ENCODE peak calls at places on chromosome 12, in eight cellular contexts. One of them, this sample, is unnamed.

GRCh38 chr12:108468149-108468968 is 46.7 kb upstream of the FICD start:
- DNase-seq in BJ: no peak
- DNase-seq in pancreas: no peak
- DNase-seq in cardiac muscle cell: peak; percentile 84
- DNase-seq in cardiac fibroblast: peak; percentile 49
- DNase-seq in foreskin fibroblast: peak; percentile 12
- DNase-seq in colonic mucosa: peak; percentile 23
- DNase-seq in psoas muscle: no peak
- DNase-seq in this sample: peak; percentile 56

GRCh38 chr12:70920251-70920851 is at the start of gene PTPRR:
- DNase-seq in BJ: no peak
- DNase-seq in pancreas: peak; percentile 47
- DNase-seq in cardiac muscle cell: peak; percentile 63
- DNase-seq in cardiac fibroblast: peak; percentile 19
- DNase-seq in foreskin fibroblast: no peak
- DNase-seq in colonic mucosa: no peak
- DNase-seq in psoas muscle: no peak
- DNase-seq in this sample: peak; percentile 2

GRCh38 chr12:19489168-19489567 is 49.9 kb downstream of the AEBP2 start:
- DNase-seq in BJ: no peak
- DNase-seq in pancreas: no peak
- DNase-seq in cardiac muscle cell: no peak
- DNase-seq in cardiac fibroblast: no peak
- DNase-seq in foreskin fibroblast: no peak
- DNase-seq in colonic mucosa: no peak
- DNase-seq in psoas muscle: no peak
- DNase-seq in this sample: no peak

GRCh38 chr12:124453419-124454351 is 113.7 kb downstream of the NCOR2 start:
- DNase-seq in BJ: peak; percentile 34
- DNase-seq in pancreas: peak; percentile 70
- DNase-seq in cardiac muscle cell: peak; percentile 70
- DNase-seq in cardiac fibroblast: peak; percentile 51
- DNase-seq in foreskin fibroblast: peak; percentile 85
- DNase-seq in colonic mucosa: peak; percentile 72
- DNase-seq in psoas muscle: peak; percentile 93
- DNase-seq in this sample: peak; percentile 30

GRCh38 chr12:32698285-32698684 is 19.2 kb downstream of the DNM1L start:
- DNase-seq in BJ: no peak
- DNase-seq in pancreas: no peak
- DNase-seq in cardiac muscle cell: no peak
- DNase-seq in cardiac fibroblast: no peak
- DNase-seq in foreskin fibroblast: no peak
- DNase-seq in colonic mucosa: no peak
- DNase-seq in psoas muscle: no peak
- DNase-seq in this sample: no peak

GRCh38 chr12:124334976-124335375 is 40.1 kb downstream of the RFLNA start:
- DNase-seq in BJ: no peak
- DNase-seq in pancreas: no peak
- DNase-seq in cardiac muscle cell: no peak
- DNase-seq in cardiac fibroblast: no peak
- DNase-seq in foreskin fibroblast: no peak
- DNase-seq in colonic mucosa: no peak
- DNase-seq in psoas muscle: no peak
- DNase-seq in this sample: no peak

GRCh38 chr12:26345471-26346003 is 150.2 kb downstream of the SSPN start:
- DNase-seq in BJ: no peak
- DNase-seq in pancreas: no peak
- DNase-seq in cardiac muscle cell: no peak
- DNase-seq in cardiac fibroblast: no peak
- DNase-seq in foreskin fibroblast: no peak
- DNase-seq in colonic mucosa: no peak
- DNase-seq in psoas muscle: no peak
- DNase-seq in this sample: no peak

GRCh38 chr12:389138-390096 is at the start of gene KDM5A:
- DNase-seq in BJ: peak; percentile 41
- DNase-seq in pancreas: peak; percentile 92
- DNase-seq in cardiac muscle cell: peak; percentile 96
- DNase-seq in cardiac fibroblast: peak; percentile 96
- DNase-seq in foreskin fibroblast: peak; percentile 92
- DNase-seq in colonic mucosa: peak; percentile 93
- DNase-seq in psoas muscle: peak; percentile 89
- DNase-seq in this sample: peak; percentile 97

GRCh38 chr12:118446247-118446646 is 69.9 kb downstream of the SUDS3 start:
- DNase-seq in BJ: no peak
- DNase-seq in pancreas: no peak
- DNase-seq in cardiac muscle cell: no peak
- DNase-seq in cardiac fibroblast: no peak
- DNase-seq in foreskin fibroblast: no peak
- DNase-seq in colonic mucosa: no peak
- DNase-seq in psoas muscle: no peak
- DNase-seq in this sample: no peak

GRCh38 chr12:25054783-25055144 is 105.9 kb upstream of the BCAT1 start:
- DNase-seq in BJ: no peak
- DNase-seq in pancreas: no peak
- DNase-seq in cardiac muscle cell: no peak
- DNase-seq in cardiac fibroblast: no peak
- DNase-seq in foreskin fibroblast: peak; percentile 13
- DNase-seq in colonic mucosa: no peak
- DNase-seq in psoas muscle: no peak
- DNase-seq in this sample: peak; percentile 80

GRCh38 chr12:105862163-105862821 is 276.5 kb downstream of the NUAK1 start:
- DNase-seq in BJ: no peak
- DNase-seq in pancreas: peak; percentile 31
- DNase-seq in cardiac muscle cell: no peak
- DNase-seq in cardiac fibroblast: peak; percentile 74
- DNase-seq in foreskin fibroblast: no peak
- DNase-seq in colonic mucosa: no peak
- DNase-seq in psoas muscle: no peak
- DNase-seq in this sample: no peak

GRCh38 chr12:108638141-108638823 is 4.6 kb upstream of the SELPLG start:
- DNase-seq in BJ: no peak
- DNase-seq in pancreas: no peak
- DNase-seq in cardiac muscle cell: no peak
- DNase-seq in cardiac fibroblast: no peak
- DNase-seq in foreskin fibroblast: no peak
- DNase-seq in colonic mucosa: no peak
- DNase-seq in psoas muscle: no peak
- DNase-seq in this sample: no peak

DNA sequence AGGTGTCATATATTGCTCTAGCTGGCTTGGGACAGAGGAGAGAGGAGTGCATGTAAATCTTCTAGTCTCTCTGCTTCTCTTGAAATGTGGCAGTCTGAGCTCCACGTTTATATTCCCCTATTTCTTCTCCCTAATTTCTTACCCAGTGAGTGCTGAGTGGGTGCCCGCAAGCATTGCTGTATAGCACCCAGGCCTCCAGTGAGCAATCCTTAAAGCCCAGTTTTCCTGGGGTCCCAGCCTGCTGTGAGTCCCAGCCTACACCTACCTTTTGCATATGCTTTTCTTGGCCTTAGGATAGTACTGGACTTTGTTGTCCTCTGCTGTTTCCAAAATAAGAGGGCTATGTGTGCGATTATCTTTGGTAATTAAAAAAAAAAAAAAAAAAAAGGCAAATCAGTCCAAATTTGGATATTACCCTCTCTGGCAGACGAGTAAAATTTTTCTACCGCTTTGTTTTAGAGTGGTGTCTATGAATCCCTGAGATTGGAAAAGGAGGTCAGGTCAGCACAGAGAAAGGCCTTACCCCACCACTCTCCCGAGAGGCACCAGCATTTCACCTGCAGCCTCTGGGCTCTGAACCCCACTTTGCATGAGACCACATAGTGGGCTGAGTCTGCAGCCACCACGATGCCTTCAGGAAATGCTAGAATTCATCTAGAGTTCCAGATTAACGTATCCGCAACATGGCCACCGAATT is 1.1 kb downstream of the MGST1 start:
- DNase-seq in BJ: no peak
- DNase-seq in pancreas: no peak
- DNase-seq in cardiac muscle cell: no peak
- DNase-seq in cardiac fibroblast: peak; percentile 31
- DNase-seq in foreskin fibroblast: no peak
- DNase-seq in colonic mucosa: no peak
- DNase-seq in psoas muscle: no peak
- DNase-seq in this sample: peak; percentile 33
- H3K4me3 ChIP-seq in BJ: peak overlapping the region; percentile 54
- H3K4me3 ChIP-seq in pancreas: peak overlapping the region; percentile 24
- H3K4me3 ChIP-seq in cardiac muscle cell: peak overlapping the region; percentile 44
- H3K4me3 ChIP-seq in cardiac fibroblast: peak overlapping the region; percentile 72
- H3K4me3 ChIP-seq in foreskin fibroblast: peak overlapping the region; percentile 53
- H3K4me3 ChIP-seq in colonic mucosa: peak overlapping the region; percentile 36
- H3K4me3 ChIP-seq in psoas muscle: peak overlapping the region; percentile 55
- H3K4me3 ChIP-seq in this sample: peak overlapping the region; percentile 77

GRCh38 chr12:1611775-1612174 is 17.3 kb upstream of the WNT5B start:
- DNase-seq in BJ: peak; percentile 93
- DNase-seq in pancreas: no peak
- DNase-seq in cardiac muscle cell: no peak
- DNase-seq in cardiac fibroblast: peak; percentile 93
- DNase-seq in foreskin fibroblast: peak; percentile 90
- DNase-seq in colonic mucosa: no peak
- DNase-seq in psoas muscle: no peak
- DNase-seq in this sample: peak; percentile 97
- H3K4me3 ChIP-seq in BJ: peak overlapping the region; percentile 25
- H3K4me3 ChIP-seq in pancreas: no peak overlapping the region
- H3K4me3 ChIP-seq in cardiac muscle cell: no peak overlapping the region
- H3K4me3 ChIP-seq in cardiac fibroblast: peak overlapping the region; percentile 27
- H3K4me3 ChIP-seq in foreskin fibroblast: peak overlapping the region; percentile 23
- H3K4me3 ChIP-seq in colonic mucosa: no peak overlapping the region
- H3K4me3 ChIP-seq in psoas muscle: no peak overlapping the region
- H3K4me3 ChIP-seq in this sample: peak overlapping the region; percentile 31

GRCh38 chr12:122061253-122061652 is 17.3 kb upstream of the MLXIP start:
- DNase-seq in BJ: no peak
- DNase-seq in pancreas: no peak
- DNase-seq in cardiac muscle cell: no peak
- DNase-seq in cardiac fibroblast: no peak
- DNase-seq in foreskin fibroblast: no peak
- DNase-seq in colonic mucosa: no peak
- DNase-seq in psoas muscle: no peak
- DNase-seq in this sample: no peak

GRCh38 chr12:122064034-122064777 is 14.3 kb upstream of the MLXIP start:
- DNase-seq in BJ: peak; percentile 73
- DNase-seq in pancreas: peak; percentile 97
- DNase-seq in cardiac muscle cell: peak; percentile 96
- DNase-seq in cardiac fibroblast: peak; percentile 98
- DNase-seq in foreskin fibroblast: peak; percentile 97
- DNase-seq in colonic mucosa: peak; percentile 92
- DNase-seq in psoas muscle: peak; percentile 88
- DNase-seq in this sample: peak; percentile 99

GRCh38 chr12:122062832-122063690 is 15.5 kb upstream of the MLXIP start:
- DNase-seq in BJ: no peak
- DNase-seq in pancreas: no peak
- DNase-seq in cardiac muscle cell: no peak
- DNase-seq in cardiac fibroblast: peak; percentile 90
- DNase-seq in foreskin fibroblast: peak; percentile 84
- DNase-seq in colonic mucosa: peak; percentile 81
- DNase-seq in psoas muscle: no peak
- DNase-seq in this sample: peak; percentile 77

GRCh38 chr12:122064780-122065588 is 13.6 kb upstream of the MLXIP start:
- DNase-seq in BJ: no peak
- DNase-seq in pancreas: no peak
- DNase-seq in cardiac muscle cell: peak; percentile 74
- DNase-seq in cardiac fibroblast: peak; percentile 88
- DNase-seq in foreskin fibroblast: peak; percentile 98
- DNase-seq in colonic mucosa: peak; percentile 54
- DNase-seq in psoas muscle: peak; percentile 67
- DNase-seq in this sample: peak; percentile 91

GRCh38 chr12:122063691-122064033 is 14.9 kb upstream of the MLXIP start:
- DNase-seq in BJ: no peak
- DNase-seq in pancreas: no peak
- DNase-seq in cardiac muscle cell: no peak
- DNase-seq in cardiac fibroblast: peak; percentile 37
- DNase-seq in foreskin fibroblast: no peak
- DNase-seq in colonic mucosa: no peak
- DNase-seq in psoas muscle: no peak
- DNase-seq in this sample: no peak
- H3K4me3 ChIP-seq in BJ: no peak overlapping the region
- H3K4me3 ChIP-seq in pancreas: no peak overlapping the region
- H3K4me3 ChIP-seq in cardiac muscle cell: no peak overlapping the region
- H3K4me3 ChIP-seq in cardiac fibroblast: peak overlapping the region; percentile 51
- H3K4me3 ChIP-seq in foreskin fibroblast: no peak overlapping the region
- H3K4me3 ChIP-seq in colonic mucosa: no peak overlapping the region
- H3K4me3 ChIP-seq in psoas muscle: no peak overlapping the region
- H3K4me3 ChIP-seq in this sample: peak overlapping the region; percentile 23

GRCh38 chr12:121575051-121575450 is 5.8 kb downstream of the KDM2B start:
- DNase-seq in BJ: no peak
- DNase-seq in pancreas: no peak
- DNase-seq in cardiac muscle cell: no peak
- DNase-seq in cardiac fibroblast: no peak
- DNase-seq in foreskin fibroblast: no peak
- DNase-seq in colonic mucosa: no peak
- DNase-seq in psoas muscle: no peak
- DNase-seq in this sample: no peak

GRCh38 chr12:121577443-121578180 is 3.2 kb downstream of the KDM2B start:
- DNase-seq in BJ: no peak
- DNase-seq in pancreas: no peak
- DNase-seq in cardiac muscle cell: peak; percentile 42
- DNase-seq in cardiac fibroblast: no peak
- DNase-seq in foreskin fibroblast: no peak
- DNase-seq in colonic mucosa: peak; percentile 25
- DNase-seq in psoas muscle: no peak
- DNase-seq in this sample: no peak

GRCh38 chr12:121575952-121576615 is 4.7 kb downstream of the KDM2B start:
- DNase-seq in BJ: no peak
- DNase-seq in pancreas: no peak
- DNase-seq in cardiac muscle cell: no peak
- DNase-seq in cardiac fibroblast: peak; percentile 56
- DNase-seq in foreskin fibroblast: no peak
- DNase-seq in colonic mucosa: no peak
- DNase-seq in psoas muscle: no peak
- DNase-seq in this sample: no peak

GRCh38 chr12:121578230-121579189 is 2.3 kb downstream of the KDM2B start:
- DNase-seq in BJ: no peak
- DNase-seq in pancreas: peak; percentile 77
- DNase-seq in cardiac muscle cell: peak; percentile 52
- DNase-seq in cardiac fibroblast: peak; percentile 30
- DNase-seq in foreskin fibroblast: no peak
- DNase-seq in colonic mucosa: peak; percentile 40
- DNase-seq in psoas muscle: peak; percentile 28
- DNase-seq in this sample: peak; percentile 14

DNA sequence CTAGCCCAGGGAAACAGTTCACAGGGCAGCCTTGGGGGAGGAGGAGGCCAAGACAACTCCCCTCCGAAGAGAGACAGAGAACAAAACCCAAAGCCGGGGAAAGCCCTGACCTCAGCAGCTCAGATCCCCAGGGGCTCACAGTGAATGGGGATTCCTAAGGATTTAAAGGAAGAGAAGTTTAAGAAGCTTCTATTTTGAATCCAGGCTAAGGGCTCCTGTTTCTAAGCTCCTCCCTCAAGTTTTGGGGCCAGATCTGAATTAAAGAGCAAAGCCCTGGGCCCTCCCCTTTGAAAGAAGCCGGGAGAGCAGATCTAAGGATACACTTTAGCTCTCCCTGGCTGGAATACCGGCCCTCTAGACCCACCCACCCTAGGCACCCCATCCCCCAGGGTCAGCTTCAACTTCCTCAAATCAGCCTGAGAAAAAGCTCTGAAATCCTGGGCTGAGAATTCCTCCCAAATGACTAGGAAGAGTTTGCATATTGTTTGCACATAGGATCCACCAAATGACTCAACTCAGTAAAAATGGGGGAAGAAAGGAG is 3.9 kb downstream of the KDM2B start:
- DNase-seq in BJ: peak; percentile 81
- DNase-seq in pancreas: no peak
- DNase-seq in cardiac muscle cell: no peak
- DNase-seq in cardiac fibroblast: peak; percentile 70
- DNase-seq in foreskin fibroblast: peak; percentile 89
- DNase-seq in colonic mucosa: peak; percentile 40
- DNase-seq in psoas muscle: no peak
- DNase-seq in this sample: peak; percentile 55
- H3K4me3 ChIP-seq in BJ: no peak overlapping the region
- H3K4me3 ChIP-seq in pancreas: no peak overlapping the region
- H3K4me3 ChIP-seq in cardiac muscle cell: no peak overlapping the region
- H3K4me3 ChIP-seq in cardiac fibroblast: no peak overlapping the region
- H3K4me3 ChIP-seq in foreskin fibroblast: peak overlapping the region; percentile 7
- H3K4me3 ChIP-seq in colonic mucosa: no peak overlapping the region
- H3K4me3 ChIP-seq in psoas muscle: no peak overlapping the region
- H3K4me3 ChIP-seq in this sample: no peak overlapping the region